ENCODE peak calls at places on chromosomes 6 and 20, in four cellular contexts. M is GM18507; H is activated naive CD8-positive, alpha-beta T cell treated with anti-CD3 and anti-CD28 coated beads for 36 hours; F is ovary. U is an unnamed sample.

GRCh38 chr6:135322427-135323201 is 141.5 kb downstream of the MYB start:
- DNase-seq in M (no peak), H (no peak), F (no peak), U (no peak)

GRCh38 chr6:34132486-34133185 is 13.3 kb downstream of the GRM4 start:
- DNase-seq in M (no peak), H (peak; percentile 32), F (no peak), U (no peak)

GRCh38 chr6:107021786-107022185 is 6.2 kb upstream of the MTRES1 start:
- DNase-seq in M (no peak), H (no peak), F (no peak), U (no peak)

GRCh38 chr6:114042267-114043075 is 71.5 kb upstream of the HDAC2 start:
- DNase-seq in M (no peak), H (no peak), F (no peak), U (no peak)

GRCh38 chr6:37980222-37980595 is 160.7 kb downstream of the ZFAND3 start:
- DNase-seq in M (no peak), H (no peak), F (no peak), U (no peak)

GRCh38 chr6:16596890-16597331 is 164.3 kb downstream of the ATXN1 start:
- DNase-seq in M (no peak), H (no peak), F (no peak), U (no peak)

GRCh38 chr6:31401403-31401802 is 2.0 kb upstream of the MICA start:
- DNase-seq in M (no peak), H (no peak), F (no peak), U (no peak)

GRCh38 chr6:45054610-45055009 is 273.5 kb upstream of the RUNX2 start:
- DNase-seq in M (no peak), H (no peak), F (no peak), U (no peak)

GRCh38 chr6:13733178-13733851 is 21.7 kb upstream of the RANBP9 start:
- DNase-seq in M (no peak), H (no peak), F (peak; percentile 74), U (peak; percentile 32)

GRCh38 chr20:36092424-36093024 is 62.0 kb upstream of the EPB41L1 start:
- DNase-seq in M (no peak), H (peak; percentile 27), F (peak; percentile 18), U (no peak)

GRCh38 chr6:161228911-161229591 is 44.8 kb downstream of the AGPAT4 start:
- DNase-seq in M (no peak), H (no peak), F (no peak), U (no peak)

GRCh38 chr6:116332096-116332495 is 38.7 kb upstream of the DSE start:
- DNase-seq in M (no peak), H (no peak), F (no peak), U (no peak)

GRCh38 chr20:41862023-41862422 is 243.8 kb upstream of the CHD6 start:
- DNase-seq in M (no peak), H (no peak), F (no peak), U (no peak)

GRCh38 chr6:153644000-153644399 is 395.0 kb upstream of the OPRM1 start:
- DNase-seq in M (no peak), H (no peak), F (no peak), U (no peak)

GRCh38 chr20:14526891-14527290 is 189.5 kb upstream of the FLRT3 start:
- DNase-seq in M (no peak), H (no peak), F (no peak), U (no peak)

GRCh38 chr20:37567671-37568588 is 40.3 kb upstream of the BLCAP start:
- DNase-seq in M (no peak), H (no peak), F (no peak), U (peak; percentile 35)

GRCh38 chr20:45038747-45039469 is 62.0 kb downstream of the KCNS1 start:
- DNase-seq in M (no peak), H (no peak), F (no peak), U (no peak)

GRCh38 chr6:33861722-33862121 is 57.9 kb upstream of the MLN start:
- DNase-seq in M (no peak), H (no peak), F (no peak), U (no peak)

GRCh38 chr6:15608406-15608805 is 54.4 kb downstream of the DTNBP1 start:
- DNase-seq in M (no peak), H (no peak), F (no peak), U (no peak)

GRCh38 chr6:109478222-109478805 is 4.7 kb downstream of the ZBTB24 start:
- DNase-seq in M (no peak), H (no peak), F (no peak), U (no peak)